ENCODE peak calls at places on chromosome 4, in five cellular contexts. F, K, Q, Y and H are unnamed samples. For H3K79me2, the result is how much of the 10 kb centered on the place peaks cover.

GRCh38 chr4:98433608-98434198 is 172.5 kb downstream of the RAP1GDS1 start:
- DNase-seq in F (no peak), K (peak), Q (no peak), Y (no peak), H (peak)

GRCh38 chr4:25818293-25819240 is 44.2 kb downstream of the SEL1L3 start:
- DNase-seq in F (no peak), K (peak), Q (no peak), Y (no peak), H (peak)

GRCh38 chr4:70833701-70834100 is 6.0 kb downstream of the GRSF1 start:
- DNase-seq in F (no peak), K (peak), Q (no peak), Y (no peak), H (no peak)

GRCh38 chr4:139763205-139763604 is 97.6 kb downstream of the MGST2 start:
- DNase-seq in F (peak), K (no peak), Q (no peak), Y (no peak), H (no peak)

GRCh38 chr4:183369073-183369472 is 46.8 kb upstream of the CLDN24 start:
- DNase-seq in F (no peak), K (no peak), Q (no peak), Y (no peak), H (no peak)

GRCh38 chr4:6104541-6105130 is 86.4 kb upstream of the C4orf50 start:
- DNase-seq in F (no peak), K (no peak), Q (no peak), Y (no peak), H (no peak)

GRCh38 chr4:149521611-149522010 is 294.0 kb downstream of the IQCM start:
- DNase-seq in F (peak), K (peak), Q (peak), Y (peak), H (peak)

GRCh38 chr4:89561051-89561450 is 253.5 kb upstream of the GPRIN3 start:
- DNase-seq in F (peak), K (no peak), Q (no peak), Y (no peak), H (no peak)

GRCh38 chr4:124132161-124132560 is 580.4 kb downstream of the ANKRD50 start:
- DNase-seq in F (no peak), K (peak), Q (no peak), Y (no peak), H (no peak)

GRCh38 chr4:27149541-27150212 is 289.0 kb downstream of the STIM2 start:
- DNase-seq in F (no peak), K (peak), Q (no peak), Y (no peak), H (peak)

GRCh38 chr4:153809916-153810810 is 21.3 kb upstream of the SFRP2 start:
- DNase-seq in F (no peak), K (no peak), Q (no peak), Y (no peak), H (peak)

GRCh38 chr4:184470785-184471110 is 3.6 kb downstream of the IRF2 start:
- DNase-seq in F (no peak), K (no peak), Q (no peak), Y (no peak), H (no peak)
- H3K79me2 ChIP-seq in F (half or more), K (half or more), Q (half or more), Y (under half), H (half or more)

GRCh38 chr4:163196904-163197505 is 30.3 kb upstream of the NAF1 start:
- DNase-seq in F (no peak), K (no peak), Q (no peak), Y (no peak), H (no peak)

GRCh38 chr4:163195247-163195765 is 28.6 kb upstream of the NAF1 start:
- DNase-seq in F (no peak), K (no peak), Q (no peak), Y (no peak), H (no peak)

GRCh38 chr4:163193717-163194116 is 27.0 kb upstream of the NAF1 start:
- DNase-seq in F (no peak), K (no peak), Q (no peak), Y (no peak), H (no peak)

GRCh38 chr4:163194593-163194992 is 27.9 kb upstream of the NAF1 start:
- DNase-seq in F (no peak), K (no peak), Q (no peak), Y (no peak), H (no peak)

DNA sequence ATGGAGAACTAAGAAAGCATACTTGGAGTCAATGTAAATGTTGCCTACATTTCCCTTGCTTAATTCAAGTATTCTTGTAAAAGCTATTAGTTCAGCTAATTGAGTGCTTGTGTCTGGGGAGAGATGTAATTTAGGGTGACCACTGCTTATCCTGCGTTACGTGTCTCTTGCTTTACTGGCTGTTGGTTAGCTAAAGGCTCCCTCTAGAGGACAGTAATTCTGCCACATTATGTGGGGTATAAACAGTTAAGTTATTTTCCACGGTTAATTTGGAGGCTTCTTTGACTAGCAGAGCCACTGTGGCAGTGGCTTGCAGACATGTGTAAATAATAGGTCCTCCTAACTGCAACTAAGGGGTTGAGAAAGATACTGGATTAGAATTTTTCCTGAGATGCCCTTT is 25.3 kb upstream of the NAF1 start:
- DNase-seq in F (no peak), K (peak), Q (no peak), Y (peak), H (peak)
- TF ChIP-seq EZH2phosphoT487 in F (no peak), K (no peak), Q (no peak), Y (no peak), H (no peak)

DNA sequence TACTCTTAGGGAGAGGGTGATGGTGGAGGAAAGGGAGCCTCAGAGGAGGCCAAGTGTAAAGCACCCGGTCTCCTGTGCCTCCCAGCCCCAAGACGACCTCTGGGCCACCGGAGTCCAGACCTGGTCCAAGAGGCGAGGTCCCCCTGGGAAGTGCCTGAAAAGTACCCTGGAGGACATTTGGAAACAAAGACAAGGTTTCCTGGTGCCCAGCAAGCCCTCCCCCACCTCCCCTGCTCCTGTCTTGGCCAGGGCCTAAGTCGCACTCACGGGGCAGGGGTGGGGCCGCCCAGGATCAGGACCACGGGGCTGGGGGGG is 532 bp upstream of the SH3BP2 start:
- DNase-seq in F (no peak), K (no peak), Q (peak), Y (no peak), H (no peak)
- H3K27ac ChIP-seq in F (no peak), K (no peak), Q (peak), Y (no peak), H (no peak)

DNA sequence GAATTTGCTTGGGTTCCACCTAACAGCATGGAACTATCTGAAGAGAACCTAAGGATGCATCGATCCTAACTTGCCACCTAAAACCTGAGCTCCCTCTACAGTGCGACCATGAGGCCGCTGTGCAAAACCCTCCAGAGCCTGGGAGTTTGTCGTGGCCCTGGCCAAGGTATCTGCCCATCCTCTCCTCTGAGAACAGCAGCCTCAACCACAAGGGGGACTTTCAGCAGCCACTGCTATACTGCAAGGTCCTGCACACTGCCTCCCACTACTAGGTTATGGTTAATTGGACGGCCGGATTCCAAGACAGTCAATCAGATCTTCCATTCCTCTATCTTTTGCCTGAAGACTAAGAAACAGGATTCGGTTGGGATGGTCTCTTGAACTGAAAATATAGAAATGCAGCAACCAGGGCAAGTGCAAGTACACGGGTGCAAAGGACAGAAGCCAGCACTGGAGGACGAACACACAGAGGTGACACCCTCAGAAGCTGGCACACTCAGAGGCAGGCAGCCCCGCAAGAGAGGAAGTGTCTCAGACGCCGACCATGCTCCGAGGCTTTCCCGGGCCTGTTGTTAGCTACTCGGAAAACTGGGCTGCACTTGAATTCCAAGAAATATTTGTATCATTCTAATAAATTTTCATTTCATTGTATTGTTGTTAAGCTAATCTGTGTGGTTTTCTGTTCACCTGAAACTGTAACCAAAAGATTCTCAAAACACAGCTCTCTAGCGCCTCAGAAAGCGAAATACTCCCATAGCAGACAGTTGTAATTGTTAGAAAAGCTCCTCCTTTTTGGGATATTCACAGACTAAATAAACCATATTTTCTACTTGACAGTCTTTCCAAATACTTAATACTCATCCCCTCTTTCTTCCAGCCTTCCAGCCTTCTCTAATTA is 63.3 kb downstream of the AFAP1 start:
- DNase-seq in F (peak), K (peak), Q (no peak), Y (no peak), H (no peak)
- H3K79me2 ChIP-seq in F (under half), K (half or more), Q (half or more), Y (under half), H (half or more)

GRCh38 chr4:102263024-102263787 is 82.1 kb downstream of the SLC39A8 start:
- DNase-seq in F (peak), K (peak), Q (peak), Y (peak), H (peak)
- TF ChIP-seq EZH2phosphoT487 in F (no peak), K (no peak), Q (no peak), Y (no peak), H (no peak)

GRCh38 chr4:185534850-185535761 is at the start of gene PDLIM3:
- DNase-seq in F (peak), K (peak), Q (peak), Y (peak), H (no peak)
- H3K27ac ChIP-seq in F (no peak), K (no peak), Q (peak), Y (no peak), H (no peak)

DNA sequence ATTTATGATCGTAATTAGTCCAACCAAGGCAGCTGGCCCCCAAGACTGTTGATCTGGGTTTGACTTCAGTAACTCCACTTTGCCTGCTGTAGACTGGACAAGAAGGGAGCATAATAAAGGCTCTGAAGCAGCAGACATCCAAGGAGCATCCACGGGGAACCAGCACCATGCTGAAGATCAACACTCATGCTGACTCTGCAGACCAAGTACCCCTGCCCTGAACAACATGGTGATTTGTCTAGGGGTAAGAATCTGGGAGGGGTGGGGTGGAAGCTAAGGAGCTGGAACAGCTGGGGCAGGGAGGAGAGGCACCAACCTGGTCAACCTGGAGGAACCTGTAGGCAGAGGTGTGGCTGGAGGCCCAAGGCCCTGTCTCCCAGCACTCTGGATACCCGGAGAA is 2.1 kb downstream of the TEC start:
- DNase-seq in F (no peak), K (no peak), Q (no peak), Y (no peak), H (no peak)
- H3K79me2 ChIP-seq in F (under half), K (under half), Q (under half), Y (under half), H (under half)

GRCh38 chr4:24768006-24768405 is 27.4 kb upstream of the SOD3 start:
- DNase-seq in F (no peak), K (no peak), Q (no peak), Y (no peak), H (no peak)
- TF ChIP-seq EZH2phosphoT487 in F (no peak), K (no peak), Q (no peak), Y (no peak), H (no peak)